ENCODE peak calls at places on chromosomes 3 and 15, in six cellular contexts. F is lower leg skin, M is fibroblast of pulmonary artery, P is glutamatergic neuron, W is type B pancreatic cell, Z is prostate gland. E is an unnamed sample.

GRCh38 chr15:70276401-70276800 is 178.7 kb upstream of the TLE3 start:
- DNase-seq in W (no peak), Z (no peak), P (no peak), M (no peak), F (no peak), E (no peak)

GRCh38 chr3:143221446-143221845 is 101.9 kb downstream of the CHST2 start:
- DNase-seq in F (no peak), Z (no peak), M (no peak), W (no peak), P (no peak), E (no peak)

GRCh38 chr3:23256741-23257435 is 53.8 kb downstream of the UBE2E2 start:
- DNase-seq in W (no peak), Z (no peak), P (no peak), F (no peak), M (no peak), E (no peak)

GRCh38 chr15:60358935-60359672 is 38.7 kb downstream of the ANXA2 start:
- DNase-seq in P (no peak), W (no peak), F (no peak), Z (no peak), M (peak), E (no peak)

GRCh38 chr15:61929452-61929851 is 130.8 kb downstream of the VPS13C start:
- DNase-seq in M (no peak), W (no peak), Z (no peak), F (no peak), P (no peak), E (no peak)

GRCh38 chr3:193594946-193595689 is 2.1 kb downstream of the OPA1 start:
- DNase-seq in P (no peak), Z (no peak), M (peak), F (no peak), W (no peak), E (no peak)

GRCh38 chr3:41369838-41370237 is 170.5 kb downstream of the CTNNB1 start:
- DNase-seq in M (peak), F (no peak), W (no peak), Z (peak), P (no peak), E (no peak)

GRCh38 chr15:34271493-34271892 is 46.7 kb downstream of the EMC4 start:
- DNase-seq in Z (no peak), M (peak), P (no peak), F (no peak), W (no peak), E (no peak)

GRCh38 chr3:187085021-187085666 is 54.2 kb downstream of the RPL39L start:
- DNase-seq in P (no peak), W (no peak), Z (no peak), M (no peak), F (no peak), E (no peak)

GRCh38 chr3:147939425-147940196 is 530.4 kb downstream of the ZIC1 start:
- DNase-seq in M (no peak), W (no peak), P (peak), F (no peak), Z (no peak), E (no peak)

GRCh38 chr3:129224984-129225393 is 24.4 kb upstream of the COPG1 start:
- DNase-seq in Z (peak), F (peak), W (no peak), M (peak), P (no peak), E (peak)

GRCh38 chr3:128435058-128435457 is 31.6 kb downstream of the DNAJB8 start:
- DNase-seq in Z (peak), F (no peak), P (peak), W (no peak), M (no peak), E (no peak)

GRCh38 chr3:17638351-17638750 is 104.1 kb downstream of the TBC1D5 start:
- DNase-seq in P (no peak), Z (no peak), W (no peak), F (no peak), M (peak), E (no peak)

GRCh38 chr3:50724831-50725230 is 50.1 kb downstream of the DOCK3 start:
- DNase-seq in P (no peak), W (no peak), Z (no peak), F (no peak), M (no peak), E (no peak)

GRCh38 chr15:100108346-100108745 is 233.4 kb downstream of the ADAMTS17 start:
- DNase-seq in W (no peak), M (no peak), F (no peak), Z (no peak), P (no peak), E (no peak)

GRCh38 chr15:25543156-25543555 is 104.3 kb upstream of the UBE3A start:
- DNase-seq in P (no peak), W (no peak), M (peak), Z (peak), F (peak), E (no peak)

GRCh38 chr3:112132975-112133448 is at the start of gene GCSAM:
- DNase-seq in M (no peak), Z (peak), F (peak), P (no peak), W (no peak), E (no peak)

GRCh38 chr3:174169736-174170135 is 689.4 kb upstream of the NAALADL2 start:
- DNase-seq in M (no peak), F (no peak), P (no peak), W (no peak), Z (no peak), E (no peak)

GRCh38 chr3:49295489-49296058 is 18.5 kb upstream of the C3orf62 start:
- DNase-seq in P (peak), W (no peak), Z (no peak), F (no peak), M (peak), E (peak)

GRCh38 chr3:117700573-117701360 is 991.2 kb downstream of the TUSC7 start:
- DNase-seq in M (no peak), W (no peak), P (no peak), F (no peak), Z (no peak), E (no peak)

GRCh38 chr3:54628888-54629368 is 298.9 kb downstream of the LRTM1 start:
- DNase-seq in F (no peak), P (no peak), M (no peak), Z (no peak), W (no peak), E (no peak)

GRCh38 chr3:41117398-41117870 is 81.9 kb upstream of the CTNNB1 start:
- DNase-seq in W (no peak), Z (peak), P (no peak), F (peak), M (peak), E (no peak)

GRCh38 chr3:184611606-184612304 is 50.2 kb downstream of the EPHB3 start:
- DNase-seq in Z (no peak), W (no peak), P (no peak), M (no peak), F (no peak), E (no peak)

GRCh38 chr3:1576047-1576446 is 483.2 kb downstream of the CNTN6 start:
- DNase-seq in F (no peak), Z (no peak), P (no peak), M (no peak), W (no peak), E (no peak)

GRCh38 chr15:80121546-80121945 is 31.3 kb upstream of the FAH start:
- DNase-seq in P (peak), Z (no peak), W (no peak), M (no peak), F (no peak), E (no peak)

GRCh38 chr3:169146112-169146665 is 517.3 kb downstream of the MECOM start:
- DNase-seq in W (peak), F (no peak), Z (peak), P (peak), M (peak), E (peak)

GRCh38 chr3:65833761-65834505 is 204.8 kb downstream of the MAGI1 start:
- DNase-seq in F (no peak), P (no peak), W (no peak), Z (no peak), M (peak), E (no peak)

GRCh38 chr15:61175024-61175423 is 54.1 kb downstream of the RORA start:
- DNase-seq in Z (no peak), P (no peak), M (peak), W (no peak), F (no peak), E (peak)

DNA sequence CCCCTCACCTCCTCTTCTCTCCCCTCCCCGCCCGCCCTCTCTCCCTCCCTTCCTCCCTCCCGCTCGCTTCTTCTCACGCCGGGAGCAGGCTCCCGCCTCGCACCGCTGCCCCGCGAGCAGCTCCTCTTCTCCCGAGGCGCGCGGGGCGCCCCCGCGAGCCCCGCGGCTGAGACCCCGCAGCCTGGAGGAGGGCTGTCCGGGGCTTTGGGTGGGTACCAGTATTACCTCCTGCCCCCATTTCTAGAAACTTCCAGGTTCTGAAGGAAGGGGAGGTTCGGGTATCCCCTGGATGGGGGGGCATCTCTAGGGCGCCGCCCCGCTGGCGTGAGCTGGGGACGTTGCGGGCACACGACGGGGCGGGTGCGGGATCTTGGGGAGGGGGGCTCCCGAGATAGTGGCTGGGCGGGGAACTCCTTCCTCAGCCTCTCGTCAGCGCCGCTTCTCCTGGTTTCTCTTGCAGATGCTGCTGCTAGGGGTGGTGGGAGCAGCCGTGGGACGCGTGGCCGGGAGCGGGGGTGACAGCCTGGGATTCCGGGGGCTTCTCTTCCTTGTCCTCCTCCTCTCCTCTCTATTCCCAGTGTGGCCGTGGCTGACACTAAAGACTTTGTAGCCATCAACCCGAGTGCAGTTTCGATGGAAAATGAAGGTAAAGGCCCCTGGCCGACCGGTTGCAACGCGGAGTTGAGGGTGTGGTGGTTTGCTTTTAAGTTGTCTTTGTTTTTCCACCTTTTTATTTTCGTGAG is 417 bp downstream of the ATP2C1 start:
- DNase-seq in F (peak), P (peak), Z (peak), W (peak), M (peak), E (peak)
- TF ChIP-seq CTCF in F (no peak), P (no peak), Z (no peak), W (peak), M (no peak), E (no peak)

GRCh38 chr3:114370537-114371174 is 76.8 kb downstream of the TIGIT start:
- DNase-seq in P (no peak), M (no peak), Z (no peak), F (no peak), W (no peak), E (no peak)
- TF ChIP-seq CTCF in P (peak), M (peak), Z (no peak), F (no peak), W (no peak), E (peak)

GRCh38 chr15:78640527-78640839 is 527 bp downstream of the CHRNB4 start:
- DNase-seq in F (no peak), Z (no peak), W (no peak), P (no peak), M (no peak), E (no peak)
- TF ChIP-seq CTCF in F (no peak), Z (no peak), W (no peak), P (no peak), M (no peak), E (no peak)

GRCh38 chr3:140273542-140274195 is 338.7 kb downstream of the CLSTN2 start:
- DNase-seq in M (no peak), Z (no peak), P (no peak), F (no peak), W (no peak), E (no peak)

GRCh38 chr3:140274429-140274828 is 339.4 kb downstream of the CLSTN2 start:
- DNase-seq in Z (no peak), F (no peak), W (no peak), P (no peak), M (no peak), E (no peak)

GRCh38 chr3:140277886-140278285 is 342.9 kb downstream of the CLSTN2 start:
- DNase-seq in P (no peak), Z (no peak), W (no peak), M (no peak), F (no peak), E (no peak)

GRCh38 chr3:140276698-140277097 is 341.7 kb downstream of the CLSTN2 start:
- DNase-seq in Z (no peak), P (peak), W (no peak), M (peak), F (no peak), E (peak)
- TF ChIP-seq CTCF in Z (peak), P (peak), W (peak), M (peak), F (no peak), E (no peak)

GRCh38 chr3:107643038-107643883 is 120.5 kb downstream of the BBX start:
- DNase-seq in P (no peak), M (no peak), Z (no peak), W (no peak), F (no peak), E (no peak)
- TF ChIP-seq CTCF in P (no peak), M (peak), Z (no peak), W (peak), F (no peak), E (no peak)

GRCh38 chr3:52820741-52821140 is 9.7 kb downstream of the ITIH4 start:
- DNase-seq in M (peak), F (no peak), W (no peak), P (peak), Z (no peak), E (peak)
- TF ChIP-seq CTCF in M (peak), F (no peak), W (peak), P (peak), Z (no peak), E (peak)

GRCh38 chr15:57364282-57365007 is 11.9 kb upstream of the CGNL1 start:
- DNase-seq in P (peak), F (no peak), Z (no peak), M (peak), W (no peak), E (peak)
- TF ChIP-seq CTCF in P (no peak), F (no peak), Z (peak), M (peak), W (peak), E (no peak)

E was measured in endothelial cell.